ENCODE peak calls at places on chromosomes 16 and 17, in seven cellular contexts. R is MG63, E is NT2/D1, U is heart left ventricle, G is adrenal gland, J is HCT116, V is GM23338. I is an unnamed sample. For H3K36me3, the result is how much of the 10 kb centered on the place peaks cover.

GRCh38 chr16:80580109-80580832 is 39.5 kb downstream of the DYNLRB2 start:
- DNase-seq in G (no peak), J (no peak), V (peak), E (no peak), R (no peak), U (no peak), I (no peak)

GRCh38 chr17:40190197-40191021 is 13.1 kb downstream of the RAPGEFL1 start:
- DNase-seq in V (peak), E (peak), R (no peak), G (no peak), U (no peak), J (no peak), I (peak)

GRCh38 chr17:45046536-45047125 is 4.8 kb downstream of the DCAKD start:
- DNase-seq in J (no peak), E (no peak), U (no peak), G (no peak), V (no peak), R (no peak), I (no peak)

GRCh38 chr16:80831039-80831438 is 26.6 kb upstream of the CDYL2 start:
- DNase-seq in V (no peak), E (no peak), G (no peak), J (no peak), U (no peak), R (no peak), I (no peak)

GRCh38 chr17:77740481-77740880 is 218.0 kb upstream of the TNRC6C start:
- DNase-seq in R (no peak), J (no peak), E (no peak), G (no peak), V (no peak), U (no peak), I (no peak)

GRCh38 chr17:39183766-39184165 is 13.7 kb downstream of the CACNB1 start:
- DNase-seq in U (no peak), J (no peak), G (no peak), V (no peak), R (no peak), E (no peak), I (no peak)

GRCh38 chr17:17892731-17893130 is 55.9 kb upstream of the SREBF1 start:
- DNase-seq in E (no peak), V (no peak), U (no peak), J (no peak), G (no peak), R (no peak), I (no peak)

GRCh38 chr17:29113334-29113733 is 66.9 kb downstream of the MYO18A start:
- DNase-seq in R (no peak), E (no peak), G (no peak), V (peak), J (no peak), U (no peak), I (peak)

GRCh38 chr16:49539758-49540157 is 166.2 kb downstream of the C16orf78 start:
- DNase-seq in E (no peak), G (no peak), J (no peak), R (no peak), V (no peak), U (no peak), I (no peak)

GRCh38 chr16:19704321-19705130 is 13.5 kb downstream of the KNOP1 start:
- DNase-seq in U (no peak), V (no peak), R (peak), J (no peak), E (no peak), G (peak), I (no peak)

GRCh38 chr17:48502901-48503300 is 27.9 kb downstream of the HOXB1 start:
- DNase-seq in U (no peak), V (no peak), E (no peak), G (no peak), J (no peak), R (no peak), I (no peak)

GRCh38 chr17:27756467-27757371 is 43.6 kb downstream of the NOS2 start:
- DNase-seq in E (no peak), G (peak), R (peak), J (peak), V (peak), U (no peak), I (peak)

GRCh38 chr17:49434821-49435581 is 20.3 kb upstream of the PHB1 start:
- DNase-seq in J (peak), E (peak), R (peak), U (peak), V (peak), G (peak), I (peak)

GRCh38 chr17:47317119-47317518 is 6.6 kb upstream of the EFCAB13 start:
- DNase-seq in E (no peak), G (no peak), V (no peak), U (no peak), R (peak), J (no peak), I (no peak)

GRCh38 chr16:56866955-56867830 is 2.2 kb downstream of the SLC12A3 start:
- DNase-seq in U (no peak), E (no peak), G (no peak), J (peak), V (peak), R (no peak), I (peak)

GRCh38 chr17:7703584-7704574 is 1.1 kb upstream of the EFNB3 start:
- DNase-seq in E (peak), R (no peak), G (no peak), J (no peak), V (peak), U (peak), I (peak)

GRCh38 chr16:8961811-8962390 is 1.8 kb downstream of the USP7 start:
- DNase-seq in J (no peak), U (no peak), E (no peak), R (no peak), V (no peak), G (no peak), I (peak)

GRCh38 chr17:18070861-18071340 is 16.8 kb upstream of the DRG2 start:
- DNase-seq in V (peak), J (no peak), G (no peak), E (no peak), R (peak), U (no peak), I (peak)

GRCh38 chr16:9567674-9568073 is 476.2 kb downstream of the HAPSTR1 start:
- DNase-seq in E (no peak), R (no peak), V (no peak), J (no peak), G (no peak), U (no peak), I (no peak)

GRCh38 chr17:8947201-8947600 is 18.3 kb downstream of the PIK3R5 start:
- DNase-seq in V (no peak), G (no peak), U (no peak), R (no peak), E (no peak), J (peak), I (no peak)

GRCh38 chr17:65541453-65541852 is 20.0 kb downstream of the AXIN2 start:
- DNase-seq in J (no peak), U (no peak), V (no peak), E (no peak), R (no peak), G (no peak), I (no peak)

GRCh38 chr16:22782299-22782698 is 31.7 kb upstream of the HS3ST2 start:
- DNase-seq in U (no peak), G (peak), V (no peak), R (no peak), J (no peak), E (no peak), I (no peak)

GRCh38 chr16:22337045-22337444 is 37.4 kb downstream of the CDR2 start:
- DNase-seq in J (no peak), R (no peak), E (no peak), G (no peak), U (no peak), V (no peak), I (no peak)

GRCh38 chr17:2202302-2202995 is 101.1 kb downstream of the SMG6 start:
- DNase-seq in G (peak), E (no peak), V (no peak), U (no peak), R (no peak), J (no peak), I (no peak)

GRCh38 chr16:30786936-30787612 is at the start of gene ZNF629:
- DNase-seq in U (peak), E (no peak), V (peak), J (peak), R (peak), G (peak), I (peak)

GRCh38 chr17:45332989-45333701 is 16.3 kb upstream of the MAP3K14 start:
- DNase-seq in G (no peak), U (no peak), E (no peak), R (peak), J (no peak), V (no peak), I (no peak)

GRCh38 chr16:66508261-66508913 is 41.5 kb downstream of the TK2 start:
- DNase-seq in V (no peak), E (no peak), G (peak), U (no peak), R (peak), J (no peak), I (no peak)

GRCh38 chr16:31472559-31473203 is 729 bp downstream of the TGFB1I1 start:
- DNase-seq in J (peak), R (peak), G (peak), U (peak), E (no peak), V (peak), I (peak)

GRCh38 chr16:1950047-1950446 is 4.4 kb downstream of the RPL3L start:
- DNase-seq in E (no peak), R (no peak), J (no peak), V (no peak), G (no peak), U (no peak), I (no peak)

GRCh38 chr17:59506907-59507726 is 58.3 kb upstream of the DHX40 start:
- DNase-seq in R (no peak), V (no peak), J (no peak), U (no peak), G (peak), E (no peak), I (no peak)

GRCh38 chr16:24848065-24848464 is 2.3 kb downstream of the SLC5A11 start:
- DNase-seq in U (no peak), E (no peak), G (no peak), J (peak), V (no peak), R (peak), I (no peak)

GRCh38 chr17:2655526-2655925 is 56.0 kb downstream of the CLUH start:
- DNase-seq in R (no peak), U (no peak), E (no peak), G (no peak), J (no peak), V (no peak), I (no peak)

GRCh38 chr16:54236761-54237160 is 49.8 kb downstream of the IRX3 start:
- DNase-seq in G (no peak), U (no peak), J (no peak), E (no peak), V (no peak), R (no peak), I (no peak)

GRCh38 chr17:63189082-63189481 is 223.0 kb downstream of the TANC2 start:
- DNase-seq in G (no peak), U (no peak), R (no peak), E (no peak), J (no peak), V (no peak), I (no peak)

GRCh38 chr17:55750750-55751641 is at the start of gene PCTP:
- DNase-seq in V (peak), E (peak), G (peak), J (peak), U (peak), R (peak), I (peak)

GRCh38 chr17:80146121-80147034 is 550 bp downstream of the EIF4A3 start:
- DNase-seq in R (no peak), V (peak), G (no peak), E (no peak), J (no peak), U (peak), I (peak)

GRCh38 chr17:59161477-59161876 is 5.9 kb downstream of the PRR11 start:
- DNase-seq in V (no peak), R (no peak), E (no peak), G (no peak), U (no peak), J (no peak), I (no peak)

GRCh38 chr16:24685539-24686432 is 43.7 kb upstream of the TNRC6A start:
- DNase-seq in J (no peak), R (peak), E (no peak), U (peak), V (peak), G (peak), I (peak)

GRCh38 chr17:4270746-4271145 is 7.0 kb upstream of the ANKFY1 start:
- DNase-seq in E (no peak), R (no peak), U (no peak), J (no peak), V (no peak), G (no peak), I (no peak)

GRCh38 chr17:4269915-4270314 is 6.1 kb upstream of the ANKFY1 start:
- DNase-seq in E (no peak), J (no peak), V (no peak), U (no peak), G (no peak), R (no peak), I (no peak)

GRCh38 chr17:4276514-4276913 is 12.7 kb upstream of the ANKFY1 start:
- DNase-seq in G (no peak), R (no peak), E (no peak), U (no peak), V (peak), J (no peak), I (no peak)

GRCh38 chr17:4267402-4267801 is 3.6 kb upstream of the ANKFY1 start:
- DNase-seq in G (no peak), R (no peak), U (no peak), V (no peak), J (no peak), E (no peak), I (no peak)

GRCh38 chr17:4272213-4272975 is 8.6 kb upstream of the ANKFY1 start:
- DNase-seq in R (no peak), U (no peak), E (no peak), V (no peak), J (no peak), G (peak), I (no peak)
- H3K36me3 ChIP-seq in R (under half), U (under half), E (under half), V (under half), J (under half), G (under half), I (under half)

GRCh38 chr16:4696905-4697866 is 3.8 kb downstream of the NUDT16L1 start:
- DNase-seq in U (no peak), R (no peak), V (no peak), J (no peak), E (no peak), G (peak), I (peak)
- H3K36me3 ChIP-seq in U (under half), R (half or more), V (under half), J (under half), E (half or more), G (under half), I (under half)

GRCh38 chr16:84178892-84179611 is 7.8 kb downstream of the TAF1C start:
- DNase-seq in E (no peak), U (no peak), G (no peak), V (no peak), R (no peak), J (no peak), I (peak)
- H3K36me3 ChIP-seq in E (half or more), U (under half), G (under half), V (under half), R (under half), J (under half), I (under half)

DNA sequence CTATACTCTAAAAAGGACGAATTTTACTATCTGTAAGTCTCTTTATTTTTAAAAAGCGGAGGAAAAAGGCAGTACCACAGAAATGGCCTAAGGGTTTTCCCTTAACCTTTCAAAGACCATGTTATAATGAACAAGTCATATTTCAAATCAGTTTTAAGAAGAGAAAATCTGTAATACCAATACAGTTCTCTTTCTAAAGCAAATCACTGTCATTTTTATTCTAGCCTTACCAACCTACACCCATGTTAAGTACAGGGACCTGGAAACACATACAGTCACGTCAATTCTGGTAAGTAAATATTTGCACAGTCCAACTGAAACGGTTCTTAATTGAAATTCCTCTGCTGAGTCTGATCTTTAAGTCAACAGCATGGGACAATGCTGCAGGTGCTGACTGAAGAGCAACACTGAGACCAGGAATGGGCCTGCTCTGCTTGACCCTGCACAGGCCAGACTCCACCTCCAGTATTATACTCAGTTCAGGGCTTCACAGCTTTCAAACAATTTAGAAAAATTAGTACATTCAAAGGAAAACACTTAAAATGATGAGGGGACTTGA is 20.2 kb downstream of the MBTPS1 start:
- DNase-seq in G (no peak), J (no peak), V (no peak), R (no peak), E (no peak), U (no peak), I (no peak)
- H3K36me3 ChIP-seq in G (under half), J (under half), V (under half), R (under half), E (half or more), U (under half), I (under half)

GRCh38 chr16:86294535-86294934 is 215.8 kb upstream of the FOXF1 start:
- DNase-seq in R (no peak), U (no peak), J (no peak), E (no peak), G (no peak), V (no peak), I (no peak)

GRCh38 chr16:86291491-86291890 is 218.8 kb upstream of the FOXF1 start:
- DNase-seq in G (no peak), E (no peak), V (no peak), R (no peak), J (no peak), U (no peak), I (no peak)

GRCh38 chr16:86293897-86294296 is 216.4 kb upstream of the FOXF1 start:
- DNase-seq in R (no peak), E (no peak), G (no peak), J (no peak), U (no peak), V (no peak), I (no peak)

GRCh38 chr16:86292171-86292775 is 218.1 kb upstream of the FOXF1 start:
- DNase-seq in V (no peak), G (no peak), R (no peak), E (no peak), J (no peak), U (no peak), I (no peak)

DNA sequence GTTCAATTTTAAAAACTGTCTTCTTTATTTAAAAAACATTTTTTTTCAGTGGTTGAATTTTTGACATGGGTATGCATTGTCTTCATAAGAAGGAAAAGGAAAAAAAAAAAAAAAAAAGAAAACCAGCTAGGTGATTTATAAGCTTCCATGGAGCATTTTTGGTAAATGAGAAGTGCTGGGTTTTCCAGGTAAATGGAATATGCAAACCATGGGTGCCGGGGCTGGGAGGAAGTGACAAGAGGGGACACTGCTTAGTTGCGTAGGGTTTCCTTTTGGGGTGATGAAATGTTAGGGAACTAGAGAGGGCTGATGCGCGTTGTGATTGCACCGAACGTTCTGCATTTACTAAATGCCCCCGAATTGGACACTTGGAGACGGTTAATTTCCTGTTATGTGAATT is 217.4 kb upstream of the FOXF1 start:
- DNase-seq in E (no peak), R (no peak), G (no peak), J (no peak), V (no peak), U (no peak), I (no peak)
- H3K36me3 ChIP-seq in E (under half), R (under half), G (under half), J (under half), V (under half), U (under half), I (under half)

GRCh38 chr16:11034005-11034404 is 89.6 kb downstream of the CLEC16A start:
- DNase-seq in J (no peak), R (peak), G (peak), E (no peak), U (no peak), V (no peak), I (no peak)

GRCh38 chr16:11034481-11034931 is 90.1 kb downstream of the CLEC16A start:
- DNase-seq in G (no peak), R (no peak), J (no peak), E (no peak), U (no peak), V (no peak), I (no peak)

GRCh38 chr16:11030990-11031510 is 86.7 kb downstream of the CLEC16A start:
- DNase-seq in G (peak), R (no peak), J (no peak), V (no peak), U (peak), E (no peak), I (no peak)

GRCh38 chr16:11032000-11032921 is 87.9 kb downstream of the CLEC16A start:
- DNase-seq in G (peak), V (no peak), R (no peak), E (no peak), J (no peak), U (no peak), I (no peak)

DNA sequence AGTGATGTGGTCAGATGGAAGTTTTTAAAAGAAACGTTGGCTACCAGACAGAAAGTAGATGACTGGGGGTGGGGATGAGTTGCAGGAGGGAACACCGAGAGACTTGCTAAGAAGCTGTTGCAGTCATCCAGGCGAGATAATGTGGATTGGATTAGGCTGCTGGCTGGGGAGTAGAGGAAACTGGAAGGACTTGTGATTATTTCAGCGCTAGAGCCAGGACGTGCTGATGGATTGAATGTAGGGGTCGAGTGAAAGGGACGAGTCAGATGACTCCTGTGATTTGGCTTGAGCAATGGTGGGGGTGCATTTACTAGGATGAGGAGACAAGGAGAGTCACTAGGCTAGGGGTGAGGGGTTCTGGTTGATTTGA is 88.5 kb downstream of the CLEC16A start:
- DNase-seq in U (peak), R (peak), J (no peak), E (no peak), G (peak), V (peak), I (no peak)
- H3K36me3 ChIP-seq in U (under half), R (under half), J (under half), E (under half), G (under half), V (under half), I (under half)

GRCh38 chr17:75695830-75696271 is 25.4 kb upstream of the ITGB4 start:
- DNase-seq in G (no peak), U (peak), V (no peak), E (no peak), J (no peak), R (peak), I (no peak)
- H3K36me3 ChIP-seq in G (under half), U (under half), V (under half), E (half or more), J (under half), R (half or more), I (under half)

GRCh38 chr17:43044024-43044423 is 19.0 kb downstream of the RND2 start:
- DNase-seq in U (no peak), G (no peak), E (no peak), J (no peak), R (no peak), V (no peak), I (no peak)

GRCh38 chr17:43039646-43040045 is 14.6 kb downstream of the RND2 start:
- DNase-seq in U (no peak), R (no peak), E (no peak), G (no peak), J (no peak), V (no peak), I (no peak)

GRCh38 chr17:43042025-43042424 is 17.0 kb downstream of the RND2 start:
- DNase-seq in R (no peak), G (no peak), E (no peak), V (peak), U (no peak), J (no peak), I (peak)

GRCh38 chr17:43040655-43041054 is 15.6 kb downstream of the RND2 start:
- DNase-seq in J (no peak), V (no peak), G (no peak), U (no peak), E (no peak), R (no peak), I (peak)

GRCh38 chr17:43043306-43043705 is 18.3 kb downstream of the RND2 start:
- DNase-seq in R (no peak), U (no peak), E (no peak), J (no peak), V (no peak), G (no peak), I (no peak)
- H3K36me3 ChIP-seq in R (under half), U (under half), E (under half), J (under half), V (under half), G (under half), I (under half)